ENCODE peak calls at places on chromosomes 6 and 20, in ten cellular contexts. J is CD8-positive, alpha-beta T cell; N is prostate gland; D is IMR-90; R is brain microvascular endothelial cell; W is body of pancreas; A is AG04450; F is Panc1; Q is uterus; E is WERI-Rb-1. V is an unnamed sample.

GRCh38 chr20:43853918-43854317 is 60.7 kb upstream of the TOX2 start:
- DNase-seq in N (no peak), J (no peak), A (no peak), R (no peak), E (no peak), W (no peak), F (no peak), D (no peak), Q (no peak), V (no peak)

GRCh38 chr6:3855866-3856265 is 6.7 kb downstream of the FAM50B start:
- DNase-seq in F (no peak), D (no peak), W (no peak), Q (no peak), J (no peak), R (no peak), N (no peak), E (no peak), A (no peak), V (no peak)

GRCh38 chr6:109308018-109308492 is 74.2 kb downstream of the CD164 start:
- DNase-seq in J (peak), Q (no peak), D (peak), A (peak), R (peak), N (no peak), F (peak), W (peak), E (no peak), V (peak)

GRCh38 chr6:53095716-53096115 is 30.5 kb downstream of the FBXO9 start:
- DNase-seq in A (no peak), R (no peak), F (no peak), W (no peak), N (no peak), J (no peak), Q (no peak), E (no peak), D (peak), V (no peak)

GRCh38 chr20:51393566-51393965 is 149.0 kb downstream of the NFATC2 start:
- DNase-seq in R (no peak), Q (peak), E (no peak), J (no peak), F (no peak), D (no peak), N (no peak), A (no peak), W (no peak), V (no peak)

GRCh38 chr20:57688864-57689263 is 21.0 kb downstream of the PMEPA1 start:
- DNase-seq in W (peak), N (no peak), A (no peak), D (no peak), J (no peak), Q (no peak), F (no peak), E (no peak), R (no peak), V (no peak)

GRCh38 chr6:23533954-23534725 is 591.9 kb upstream of the NRSN1 start:
- DNase-seq in Q (no peak), F (no peak), A (no peak), W (no peak), J (no peak), N (no peak), D (no peak), R (no peak), E (no peak), V (no peak)

GRCh38 chr6:6736753-6737654 is 148.5 kb downstream of the LY86 start:
- DNase-seq in N (no peak), R (no peak), Q (peak), F (no peak), D (no peak), J (no peak), A (no peak), W (peak), E (no peak), V (peak)

GRCh38 chr6:28282923-28283322 is 1.6 kb downstream of the PGBD1 start:
- DNase-seq in E (no peak), N (no peak), Q (no peak), A (no peak), F (no peak), D (no peak), W (no peak), J (no peak), R (peak), V (peak)

GRCh38 chr20:18288748-18289705 is 700 bp downstream of the ZNF133 start:
- DNase-seq in J (no peak), W (no peak), R (peak), E (no peak), N (peak), Q (no peak), A (no peak), D (peak), F (no peak), V (peak)

GRCh38 chr6:3005077-3005476 is 5.4 kb downstream of the NQO2 start:
- DNase-seq in W (no peak), R (no peak), D (no peak), Q (no peak), J (no peak), E (no peak), A (no peak), N (no peak), F (no peak), V (no peak)

GRCh38 chr20:53597521-53598120 is 4.0 kb upstream of the ZNF217 start:
- DNase-seq in W (no peak), J (no peak), N (no peak), A (no peak), F (no peak), R (no peak), D (no peak), E (no peak), Q (no peak), V (no peak)

GRCh38 chr6:84926756-84927155 is 162.4 kb upstream of the TBX18 start:
- DNase-seq in N (no peak), D (no peak), Q (no peak), F (no peak), R (peak), J (no peak), W (no peak), A (no peak), E (no peak), V (peak)

GRCh38 chr6:135938588-135939215 is 87.2 kb downstream of the PDE7B start:
- DNase-seq in J (no peak), F (no peak), A (no peak), D (peak), N (no peak), E (peak), R (peak), Q (peak), W (peak), V (peak)

GRCh38 chr6:32158052-32158451 is 4.1 kb downstream of the PPT2 start:
- DNase-seq in J (no peak), E (no peak), A (no peak), R (no peak), W (no peak), N (no peak), Q (no peak), D (no peak), F (no peak), V (no peak)

GRCh38 chr20:8424010-8424409 is 291.9 kb downstream of the PLCB1 start:
- DNase-seq in N (no peak), A (peak), R (peak), F (no peak), J (no peak), D (peak), E (no peak), Q (no peak), W (no peak), V (peak)

GRCh38 chr6:77834591-77834996 is 181.8 kb downstream of the MEI4 start:
- DNase-seq in A (no peak), E (no peak), W (no peak), F (no peak), Q (no peak), R (no peak), D (no peak), N (no peak), J (no peak), V (no peak)

GRCh38 chr6:133983099-133983939 is 30.3 kb downstream of the TBPL1 start:
- DNase-seq in Q (no peak), D (peak), F (no peak), N (no peak), E (no peak), A (no peak), R (peak), J (peak), W (no peak), V (no peak)

GRCh38 chr6:64590965-64591364 is 955.4 kb downstream of the PHF3 start:
- DNase-seq in W (no peak), N (no peak), E (no peak), R (no peak), A (no peak), J (no peak), Q (no peak), F (no peak), D (no peak), V (no peak)

GRCh38 chr6:43635387-43636311 is at the start of gene MAD2L1BP:
- DNase-seq in A (no peak), E (peak), J (peak), N (peak), Q (peak), D (peak), W (peak), R (peak), F (no peak), V (peak)

GRCh38 chr6:113774122-113774835 is 82.9 kb upstream of the MARCKS start:
- DNase-seq in E (no peak), F (no peak), R (peak), Q (no peak), J (no peak), W (no peak), D (peak), N (no peak), A (peak), V (peak)

GRCh38 chr6:109511832-109512231 is 28.8 kb upstream of the ZBTB24 start:
- DNase-seq in D (no peak), F (no peak), J (no peak), R (peak), W (no peak), Q (no peak), A (no peak), N (no peak), E (no peak), V (no peak)

GRCh38 chr20:53331151-53331973 is 262.3 kb downstream of the ZNF217 start:
- DNase-seq in W (no peak), F (no peak), Q (no peak), R (peak), A (no peak), E (no peak), D (no peak), J (no peak), N (no peak), V (peak)

GRCh38 chr20:62411479-62412193 is 4.6 kb upstream of the CABLES2 start:
- DNase-seq in D (no peak), E (no peak), R (no peak), N (no peak), W (no peak), F (no peak), J (no peak), Q (no peak), A (no peak), V (no peak)

GRCh38 chr6:127459231-127459641 is at the start of gene KIAA0408:
- DNase-seq in E (no peak), A (no peak), J (no peak), Q (peak), F (no peak), D (peak), W (peak), N (peak), R (peak), V (peak)

GRCh38 chr6:43944908-43945777 is 175.1 kb downstream of the VEGFA start:
- DNase-seq in Q (no peak), A (no peak), J (no peak), R (no peak), D (no peak), N (no peak), F (no peak), E (no peak), W (no peak), V (no peak)

GRCh38 chr20:2059411-2059810 is 42.2 kb upstream of the STK35 start:
- DNase-seq in Q (no peak), F (no peak), R (no peak), W (no peak), A (no peak), J (no peak), N (no peak), D (no peak), E (peak), V (no peak)

GRCh38 chr6:84500726-84501125 is 263.7 kb downstream of the TBX18 start:
- DNase-seq in Q (no peak), R (no peak), D (no peak), W (no peak), E (no peak), A (no peak), N (no peak), F (no peak), J (no peak), V (no peak)

GRCh38 chr6:108448481-108448880 is 112.2 kb upstream of the FOXO3 start:
- DNase-seq in N (no peak), J (no peak), D (no peak), F (no peak), R (no peak), W (no peak), E (no peak), A (no peak), Q (no peak), V (no peak)

GRCh38 chr6:5996701-5997419 is 9.9 kb downstream of the NRN1 start:
- DNase-seq in Q (no peak), J (no peak), N (no peak), A (no peak), W (peak), R (peak), F (no peak), D (peak), E (peak), V (peak)

GRCh38 chr20:36310215-36310981 is 4.3 kb downstream of the DLGAP4 start:
- DNase-seq in E (no peak), W (no peak), A (no peak), J (no peak), F (no peak), R (no peak), N (no peak), Q (no peak), D (no peak), V (no peak)

GRCh38 chr6:109662192-109662591 is 28.8 kb downstream of the AK9 start:
- DNase-seq in D (peak), R (peak), J (no peak), F (no peak), W (no peak), Q (no peak), A (no peak), E (no peak), N (no peak), V (no peak)

GRCh38 chr20:10673831-10674683 is at the start of gene JAG1:
- DNase-seq in E (peak), Q (peak), A (peak), N (peak), D (peak), F (peak), W (peak), J (peak), R (peak), V (peak)

GRCh38 chr6:81865712-81866111 is 113.2 kb upstream of the TENT5A start:
- DNase-seq in F (no peak), Q (no peak), R (peak), A (peak), D (peak), W (no peak), J (no peak), E (no peak), N (no peak), V (peak)

DNA sequence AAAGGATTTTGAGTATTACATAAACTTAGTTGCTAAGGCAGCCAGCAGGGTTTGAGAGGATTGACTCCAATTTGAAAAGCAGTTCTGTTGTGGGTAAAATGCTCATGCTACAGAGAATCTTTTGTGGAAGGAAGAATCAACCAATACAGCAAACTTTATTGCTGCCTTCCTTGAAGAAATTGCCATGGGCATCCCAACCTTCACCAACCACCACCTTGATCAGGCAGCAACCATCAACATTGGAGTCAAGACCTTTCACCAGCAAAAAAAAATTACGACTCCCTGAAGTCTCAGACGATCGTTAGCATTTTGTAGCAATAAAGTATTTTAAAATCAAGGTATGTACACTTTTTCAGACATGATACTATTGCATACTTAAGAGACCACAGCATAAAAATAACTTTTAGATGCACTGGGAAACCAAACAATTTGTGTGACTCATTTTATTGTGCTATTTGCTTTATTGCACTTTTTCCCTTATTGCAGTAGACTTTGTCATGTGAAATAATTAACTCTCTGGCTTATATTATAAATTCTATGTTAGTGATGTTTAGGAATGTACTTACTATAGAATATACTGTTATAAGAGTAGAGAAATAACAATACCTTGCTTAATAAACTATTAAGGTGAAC is 390.8 kb downstream of the CDKAL1 start:
- DNase-seq in A (no peak), F (no peak), R (no peak), Q (no peak), N (no peak), J (no peak), W (no peak), E (no peak), D (no peak), V (no peak)
- H3K4me3 ChIP-seq in A (no peak), F (no peak), R (no peak), Q (no peak), N (no peak), J (no peak), W (no peak), E (no peak), D (no peak), V (no peak)

DNA sequence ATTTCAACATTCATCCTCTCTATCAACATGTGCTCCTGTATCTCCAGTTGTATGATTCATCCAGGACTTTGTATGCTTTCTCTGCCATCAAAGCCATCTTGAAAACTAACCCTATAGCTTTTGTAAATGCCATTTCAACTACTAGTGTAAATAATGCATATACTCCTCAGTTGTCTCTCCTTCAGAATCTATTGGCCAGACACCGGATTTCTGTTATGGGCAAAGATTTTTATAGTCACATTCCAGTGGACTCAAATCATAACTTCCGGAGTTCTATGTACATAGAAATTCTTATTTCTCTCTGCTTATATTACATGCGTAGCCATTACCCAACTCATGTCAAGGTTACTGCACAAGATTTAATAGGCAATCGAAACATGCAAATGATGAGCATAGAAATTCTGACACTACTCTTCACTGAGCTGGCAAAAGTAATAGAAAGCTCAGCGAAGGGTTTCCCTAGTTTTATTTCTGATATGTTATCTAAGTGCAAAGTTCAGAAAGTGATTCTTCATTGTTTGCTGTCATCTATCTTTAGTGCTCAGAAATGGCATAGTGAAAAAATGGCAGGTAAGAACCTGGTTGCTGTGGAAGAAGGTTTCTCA is 54.8 kb downstream of the PGM3 start:
- DNase-seq in D (no peak), Q (no peak), F (no peak), E (no peak), A (no peak), W (no peak), J (no peak), R (no peak), N (no peak), V (no peak)
- TF ChIP-seq CTCF in D (no peak), Q (no peak), F (no peak), E (no peak), A (no peak), W (no peak), J (no peak), R (no peak), N (no peak), V (no peak)

DNA sequence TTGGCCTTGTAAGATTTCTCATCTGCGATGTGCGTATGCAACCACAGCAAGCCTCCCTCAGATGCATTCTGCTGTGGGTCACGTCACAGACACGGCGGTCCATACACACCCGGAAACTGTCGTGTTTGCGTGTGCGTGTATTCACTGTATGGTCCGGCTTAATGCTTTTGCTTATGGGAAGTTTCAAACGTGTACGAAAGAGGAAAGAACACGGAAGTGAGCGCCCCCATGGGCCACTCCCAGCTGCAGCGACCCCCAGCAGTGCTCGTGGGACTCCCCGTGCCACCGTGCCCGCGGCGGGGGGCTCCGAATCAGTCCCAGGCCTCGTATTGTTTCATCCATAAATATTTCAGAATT is 10.2 kb downstream of the DLL1 start:
- DNase-seq in Q (no peak), W (no peak), F (peak), D (no peak), E (no peak), N (no peak), R (no peak), J (no peak), A (no peak), V (no peak)
- H3K4me3 ChIP-seq in Q (peak), W (no peak), F (peak), D (peak), E (no peak), N (no peak), R (peak), J (peak), A (peak), V (no peak)

GRCh38 chr6:13488015-13488895 is 855 bp upstream of the GFOD1 start:
- DNase-seq in R (peak), W (peak), N (peak), F (no peak), A (no peak), J (no peak), D (peak), Q (peak), E (no peak), V (no peak)

GRCh38 chr6:13485923-13486557 is 1.4 kb downstream of the GFOD1 start:
- DNase-seq in D (peak), F (no peak), W (peak), Q (no peak), R (no peak), A (no peak), J (no peak), N (peak), E (peak), V (peak)

GRCh38 chr6:13488896-13489237 is 1.5 kb upstream of the GFOD1 start:
- DNase-seq in J (no peak), N (no peak), W (no peak), R (no peak), E (no peak), Q (no peak), F (no peak), A (no peak), D (no peak), V (no peak)

GRCh38 chr6:13486679-13487121 is 700 bp downstream of the GFOD1 start:
- DNase-seq in E (peak), J (peak), F (no peak), D (peak), W (peak), N (peak), R (peak), A (no peak), Q (peak), V (peak)

GRCh38 chr6:13487122-13488014 is at the start of gene GFOD1:
- DNase-seq in A (peak), D (peak), J (peak), F (no peak), N (peak), Q (peak), E (peak), R (peak), W (peak), V (peak)
- TF ChIP-seq CTCF in A (peak), D (peak), J (no peak), F (peak), N (peak), Q (peak), E (no peak), R (peak), W (peak), V (peak)

GRCh38 chr6:35218456-35218855 is 4.7 kb downstream of the SCUBE3 start:
- DNase-seq in A (no peak), D (no peak), E (no peak), Q (no peak), J (no peak), W (no peak), F (no peak), N (no peak), R (no peak), V (no peak)
- H3K4me3 ChIP-seq in A (no peak), D (no peak), E (no peak), Q (no peak), J (no peak), W (no peak), F (no peak), N (no peak), R (no peak), V (no peak)

GRCh38 chr6:63245908-63246307 is 34.6 kb downstream of the FKBP1C start:
- DNase-seq in R (no peak), D (no peak), F (no peak), Q (no peak), J (no peak), W (no peak), E (peak), N (no peak), A (no peak), V (no peak)
- TF ChIP-seq CTCF in R (no peak), D (no peak), F (peak), Q (no peak), J (no peak), W (no peak), E (peak), N (no peak), A (no peak), V (no peak)

GRCh38 chr6:169841251-169841650 is 89.8 kb downstream of the ERMARD start:
- DNase-seq in D (no peak), N (no peak), Q (no peak), R (no peak), W (no peak), A (no peak), E (no peak), J (no peak), F (no peak), V (no peak)
- H3K4me3 ChIP-seq in D (no peak), N (no peak), Q (no peak), R (no peak), W (no peak), A (no peak), E (no peak), J (no peak), F (no peak), V (no peak)